ENCODE peak calls at places on chromosomes 16 and 17, in eight cellular contexts. P is ovary; S is effector memory CD4-positive, alpha-beta T cell; O is aorta; F is IMR-90; K is tibial artery; Q is pancreas; Z is heart right ventricle. C is an unnamed sample. For H3K27me3, the result is how much of the 10 kb centered on the place peaks cover.

GRCh38 chr17:56832446-56832845 is 1.3 kb downstream of the C17orf67 start:
- DNase-seq in P (no peak), S (no peak), O (no peak), F (no peak), K (no peak), Q (no peak), Z (no peak), C (no peak)

GRCh38 chr17:14302421-14303099 is 1.7 kb downstream of the HS3ST3B1 start:
- DNase-seq in P (peak), S (peak), O (peak), F (peak), K (peak), Q (peak), Z (peak), C (no peak)

GRCh38 chr17:17325816-17326215 is 22.6 kb downstream of the NT5M start:
- DNase-seq in P (no peak), S (no peak), O (no peak), F (no peak), K (no peak), Q (no peak), Z (no peak), C (no peak)

GRCh38 chr16:14095883-14096551 is 24.9 kb downstream of the MRTFB start:
- DNase-seq in P (no peak), S (no peak), O (no peak), F (peak), K (no peak), Q (peak), Z (no peak), C (no peak)

GRCh38 chr17:75518201-75518600 is 1.9 kb downstream of the TSEN54 start:
- DNase-seq in P (no peak), S (peak), O (no peak), F (no peak), K (no peak), Q (no peak), Z (no peak), C (no peak)

GRCh38 chr16:86931410-86931941 is 353.1 kb downstream of the FOXL1 start:
- DNase-seq in P (peak), S (no peak), O (peak), F (peak), K (peak), Q (no peak), Z (peak), C (no peak)

GRCh38 chr17:55778389-55779118 is 27.7 kb downstream of the PCTP start:
- DNase-seq in P (no peak), S (no peak), O (no peak), F (no peak), K (no peak), Q (no peak), Z (no peak), C (no peak)

GRCh38 chr17:6591599-6592158 is 35.3 kb upstream of the PITPNM3 start:
- DNase-seq in P (no peak), S (no peak), O (no peak), F (peak), K (no peak), Q (no peak), Z (no peak), C (no peak)

GRCh38 chr17:28379814-28380571 is 8.5 kb downstream of the SARM1 start:
- DNase-seq in P (no peak), S (no peak), O (no peak), F (peak), K (no peak), Q (no peak), Z (no peak), C (no peak)

GRCh38 chr16:70653809-70654771 is 7.7 kb downstream of the IL34 start:
- DNase-seq in P (peak), S (peak), O (peak), F (peak), K (peak), Q (peak), Z (peak), C (no peak)

GRCh38 chr17:17156107-17156506 is 50.0 kb downstream of the PLD6 start:
- DNase-seq in P (no peak), S (no peak), O (no peak), F (peak), K (no peak), Q (no peak), Z (no peak), C (no peak)

GRCh38 chr16:75754126-75754525 is 27.8 kb upstream of the CPHXL start:
- DNase-seq in P (no peak), S (no peak), O (no peak), F (peak), K (no peak), Q (peak), Z (no peak), C (no peak)

GRCh38 chr16:55501549-55502322 is 7.1 kb upstream of the LPCAT2 start:
- DNase-seq in P (no peak), S (no peak), O (no peak), F (no peak), K (peak), Q (no peak), Z (no peak), C (no peak)

GRCh38 chr16:85570213-85570734 is 42.8 kb upstream of the GSE1 start:
- DNase-seq in P (no peak), S (no peak), O (no peak), F (no peak), K (no peak), Q (no peak), Z (no peak), C (no peak)

GRCh38 chr17:17749025-17749772 is 67.9 kb downstream of the RAI1 start:
- DNase-seq in P (no peak), S (no peak), O (peak), F (no peak), K (no peak), Q (no peak), Z (peak), C (peak)

GRCh38 chr17:61392679-61393078 is 7.0 kb upstream of the TBX2 start:
- DNase-seq in P (no peak), S (no peak), O (no peak), F (no peak), K (no peak), Q (no peak), Z (no peak), C (no peak)

GRCh38 chr17:61395409-61395982 is 4.1 kb upstream of the TBX2 start:
- DNase-seq in P (no peak), S (no peak), O (no peak), F (no peak), K (no peak), Q (no peak), Z (no peak), C (no peak)

GRCh38 chr17:61394630-61395408 is 4.8 kb upstream of the TBX2 start:
- DNase-seq in P (no peak), S (no peak), O (no peak), F (peak), K (no peak), Q (no peak), Z (no peak), C (no peak)

GRCh38 chr17:61393550-61393903 is 6.1 kb upstream of the TBX2 start:
- DNase-seq in P (no peak), S (no peak), O (no peak), F (peak), K (no peak), Q (no peak), Z (no peak), C (no peak)

GRCh38 chr17:61393904-61394629 is 5.6 kb upstream of the TBX2 start:
- DNase-seq in P (no peak), S (no peak), O (no peak), F (peak), K (no peak), Q (no peak), Z (no peak), C (no peak)
- H3K27me3 ChIP-seq in P (under half), S (under half), O (under half), F (under half), K (under half), Q (under half), Z (under half), C (under half)

GRCh38 chr17:81391964-81392908 is 3.0 kb upstream of the BAHCC1 start:
- DNase-seq in P (peak), S (no peak), O (peak), F (peak), K (peak), Q (peak), Z (peak), C (no peak)

GRCh38 chr17:81390029-81390428 is 5.2 kb upstream of the BAHCC1 start:
- DNase-seq in P (no peak), S (no peak), O (no peak), F (no peak), K (no peak), Q (no peak), Z (no peak), C (no peak)

GRCh38 chr17:81389585-81389984 is 5.7 kb upstream of the BAHCC1 start:
- DNase-seq in P (no peak), S (no peak), O (no peak), F (no peak), K (no peak), Q (no peak), Z (no peak), C (no peak)

GRCh38 chr17:81391268-81391963 is 3.8 kb upstream of the BAHCC1 start:
- DNase-seq in P (peak), S (no peak), O (no peak), F (no peak), K (no peak), Q (peak), Z (peak), C (no peak)

DNA sequence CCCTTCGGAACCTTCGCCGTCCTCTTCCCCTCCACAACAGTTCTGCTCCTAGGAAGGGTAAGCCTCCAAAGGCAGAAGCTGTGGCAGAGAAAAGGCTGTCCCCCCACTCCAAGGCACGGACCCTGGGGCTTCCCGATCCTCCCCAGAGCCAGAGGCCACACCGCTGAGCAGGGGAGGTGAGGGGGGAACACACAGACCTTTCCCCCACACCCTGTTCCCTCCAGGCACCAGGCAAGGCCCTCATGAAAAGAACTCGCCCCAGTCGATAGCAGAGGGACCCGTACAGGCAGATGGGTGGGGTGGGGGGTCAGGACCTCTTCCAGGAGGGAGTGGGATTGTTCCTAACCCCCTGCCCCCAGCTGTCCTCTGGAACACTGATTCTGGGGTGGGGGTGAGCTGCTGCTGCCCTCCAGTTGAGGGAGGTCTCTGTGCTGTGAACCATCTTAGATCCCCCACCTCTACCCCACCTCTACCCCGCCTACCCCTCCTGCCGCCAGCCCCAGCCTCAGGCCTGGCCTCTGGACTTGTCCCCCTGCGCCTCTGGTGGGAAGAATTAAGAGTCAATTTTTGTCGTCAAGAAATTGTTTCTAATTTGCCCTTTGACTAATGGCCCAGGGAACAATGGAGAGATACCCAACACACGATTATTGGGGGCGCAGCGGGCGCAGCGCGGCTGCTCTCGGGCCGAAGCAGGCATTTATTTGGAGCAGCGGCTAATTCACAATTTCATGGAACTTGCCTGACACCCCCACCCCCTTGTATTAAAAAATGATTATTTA is 4.6 kb upstream of the BAHCC1 start:
- DNase-seq in P (no peak), S (no peak), O (no peak), F (no peak), K (no peak), Q (no peak), Z (no peak), C (no peak)
- H3K27me3 ChIP-seq in P (under half), S (half or more), O (under half), F (under half), K (under half), Q (under half), Z (under half), C (under half)

GRCh38 chr17:11241611-11242226 is 706 bp downstream of the SHISA6 start:
- DNase-seq in P (no peak), S (no peak), O (no peak), F (no peak), K (no peak), Q (peak), Z (no peak), C (no peak)
- H3K27me3 ChIP-seq in P (under half), S (under half), O (under half), F (under half), K (half or more), Q (under half), Z (half or more), C (under half)

GRCh38 chr17:31489295-31490018 is 98.0 kb downstream of the RAB11FIP4 start:
- DNase-seq in P (no peak), S (no peak), O (no peak), F (no peak), K (no peak), Q (peak), Z (no peak), C (no peak)
- H3K27me3 ChIP-seq in P (under half), S (under half), O (under half), F (half or more), K (under half), Q (under half), Z (under half), C (under half)

DNA sequence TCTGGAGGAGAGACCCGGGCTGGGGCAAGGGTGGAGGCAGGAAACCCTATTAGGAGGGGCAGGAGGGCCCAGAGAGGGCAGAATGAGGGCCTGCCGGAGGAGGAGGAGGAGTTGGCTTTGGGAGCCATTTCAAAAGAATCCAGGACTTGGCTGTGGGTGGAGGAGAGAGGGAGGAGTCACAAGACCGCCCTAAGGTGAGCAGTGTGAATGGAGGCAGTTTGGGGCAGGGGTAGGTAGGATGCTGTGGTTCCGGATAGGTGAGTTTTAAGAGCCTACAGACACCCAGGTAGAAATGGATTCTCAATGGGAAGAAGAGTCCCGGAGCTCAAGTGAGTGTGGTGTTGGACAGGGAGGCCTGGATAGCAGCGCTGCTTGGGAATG is 80.3 kb downstream of the ARHGAP23 start:
- DNase-seq in P (no peak), S (no peak), O (no peak), F (no peak), K (no peak), Q (no peak), Z (no peak), C (no peak)
- H3K27me3 ChIP-seq in P (under half), S (under half), O (under half), F (under half), K (under half), Q (under half), Z (under half), C (under half)

DNA sequence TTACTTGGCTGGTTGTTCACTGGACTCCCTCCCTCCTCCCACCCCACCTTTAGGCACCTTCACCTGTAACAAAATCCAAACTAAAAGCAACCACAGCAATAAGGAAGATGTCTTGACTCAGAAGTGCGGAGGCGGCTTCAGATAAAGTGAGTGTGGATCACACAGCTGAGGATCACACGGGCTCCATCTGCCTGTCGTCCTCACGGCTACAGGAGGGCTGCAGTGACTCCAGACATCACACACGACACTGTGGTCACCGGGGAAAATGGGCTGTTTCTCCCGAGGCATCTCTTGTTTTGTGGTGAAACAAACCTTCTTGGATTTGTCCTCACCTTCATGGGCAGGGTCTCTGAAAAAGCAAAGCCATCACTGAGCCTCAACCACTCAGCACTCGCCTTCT is 7.9 kb upstream of the ACSF3 start:
- DNase-seq in P (no peak), S (no peak), O (no peak), F (no peak), K (no peak), Q (no peak), Z (no peak), C (no peak)
- H3K27me3 ChIP-seq in P (under half), S (under half), O (under half), F (half or more), K (half or more), Q (under half), Z (under half), C (under half)

GRCh38 chr17:73760186-73760758 is 116.0 kb upstream of the SDK2 start:
- DNase-seq in P (no peak), S (no peak), O (no peak), F (no peak), K (no peak), Q (no peak), Z (no peak), C (no peak)
- H3K27me3 ChIP-seq in P (under half), S (under half), O (under half), F (under half), K (under half), Q (under half), Z (under half), C (under half)

GRCh38 chr17:49964539-49965521 is 4.2 kb upstream of the DLX4 start:
- DNase-seq in P (no peak), S (no peak), O (no peak), F (no peak), K (no peak), Q (no peak), Z (no peak), C (no peak)

GRCh38 chr17:49963277-49963625 is 5.7 kb upstream of the DLX4 start:
- DNase-seq in P (no peak), S (no peak), O (no peak), F (no peak), K (no peak), Q (no peak), Z (no peak), C (no peak)

GRCh38 chr17:49965522-49965905 is 3.5 kb upstream of the DLX4 start:
- DNase-seq in P (no peak), S (no peak), O (no peak), F (no peak), K (no peak), Q (no peak), Z (no peak), C (no peak)

GRCh38 chr17:49962599-49963276 is 6.3 kb upstream of the DLX4 start:
- DNase-seq in P (no peak), S (no peak), O (no peak), F (no peak), K (no peak), Q (no peak), Z (no peak), C (no peak)

GRCh38 chr17:49963626-49964538 is 5.1 kb upstream of the DLX4 start:
- DNase-seq in P (no peak), S (no peak), O (no peak), F (no peak), K (no peak), Q (no peak), Z (no peak), C (no peak)
- H3K27me3 ChIP-seq in P (under half), S (under half), O (under half), F (half or more), K (half or more), Q (under half), Z (half or more), C (half or more)